ENCODE peak calls at places on chromosomes 5 and 9, in ten cellular contexts. V is small intestine; C is cardiac fibroblast; B is AG10803; R is RWPE1; F is sciatic nerve; I is head of caudate nucleus; Y is MCF 10A; G is SK-N-DZ; Z is stimulated activated CD4-positive, alpha-beta T cell treated with anti-CD3 and anti-CD28 coated beads, Interleukin-4, amount 100 ng/mL, for 24 hours. N is an unnamed sample.
A peak's percentile ranks its signal among the peaks of the same experiment; 100 is the strongest.

GRCh38 chr5:170627271-170627670 is 123.5 kb downstream of the KCNIP1 start:
- DNase-seq in V (no peak), R (no peak), G (no peak), Y (no peak), F (peak; percentile 47), I (no peak), C (no peak), Z (no peak), B (no peak), N (no peak)

GRCh38 chr5:149455889-149456409 is 76.9 kb upstream of the IL17B start:
- DNase-seq in Z (no peak), C (peak; percentile 70), G (no peak), V (no peak), F (no peak), B (peak; percentile 65), Y (peak; percentile 70), R (no peak), I (no peak), N (no peak)

GRCh38 chr9:87567566-87567965 is 69.9 kb downstream of the DAPK1 start:
- DNase-seq in F (no peak), C (peak; percentile 63), I (no peak), G (no peak), V (no peak), R (peak; percentile 64), Z (no peak), Y (no peak), B (no peak), N (no peak)

GRCh38 chr5:132591140-132591539 is 34.4 kb downstream of the RAD50 start:
- DNase-seq in B (peak; percentile 4), Y (no peak), F (no peak), V (no peak), I (no peak), C (peak; percentile 37), R (peak; percentile 8), G (no peak), Z (no peak), N (no peak)

GRCh38 chr9:98943682-98944129 is at the start of gene COL15A1:
- DNase-seq in B (no peak), Y (no peak), Z (no peak), I (no peak), C (peak; percentile 11), G (no peak), F (no peak), R (no peak), V (no peak), N (peak; percentile 64)

GRCh38 chr5:137022043-137022442 is 477.1 kb downstream of the SPOCK1 start:
- DNase-seq in I (no peak), F (no peak), G (no peak), Z (no peak), Y (no peak), V (no peak), R (no peak), C (peak; percentile 67), B (peak; percentile 40), N (no peak)

GRCh38 chr9:121318631-121319393 is 50.9 kb downstream of the GSN start:
- DNase-seq in Y (peak; percentile 19), R (no peak), Z (no peak), F (no peak), V (no peak), I (no peak), C (no peak), G (no peak), B (no peak), N (no peak)

GRCh38 chr5:151671979-151672378 is 14.7 kb downstream of the SPARC start:
- DNase-seq in F (no peak), V (no peak), C (peak; percentile 87), Z (no peak), Y (peak; percentile 64), G (no peak), R (no peak), I (no peak), B (peak; percentile 61), N (no peak)

GRCh38 chr9:89467278-89467625 is 30.7 kb downstream of the SEMA4D start:
- DNase-seq in G (no peak), C (no peak), Z (no peak), I (no peak), B (no peak), F (no peak), V (no peak), Y (no peak), R (no peak), N (no peak)

N was measured in WTC11.